ENCODE peak calls at places on chromosome 7, in ten cellular contexts. P, M, B, K, J, Z, V, C, S and Q are unnamed samples.

GRCh38 chr7:88150018-88150417 is 69.8 kb downstream of the SRI start:
- DNase-seq in P (no peak), M (no peak), B (no peak), K (no peak), J (no peak), Z (no peak), V (no peak), C (no peak), S (no peak), Q (no peak)

GRCh38 chr7:27181176-27181520 is 3.9 kb downstream of the HOXA11 start:
- DNase-seq in P (peak), M (no peak), B (no peak), K (no peak), J (no peak), Z (no peak), V (no peak), C (no peak), S (no peak), Q (no peak)

GRCh38 chr7:100584046-100584676 is 1.8 kb downstream of the LRCH4 start:
- DNase-seq in P (no peak), M (peak), B (no peak), K (no peak), J (no peak), Z (no peak), V (no peak), C (peak), S (no peak), Q (no peak)

GRCh38 chr7:155193716-155194115 is 104.0 kb upstream of the INSIG1 start:
- DNase-seq in P (no peak), M (no peak), B (no peak), K (no peak), J (no peak), Z (no peak), V (no peak), C (no peak), S (no peak), Q (no peak)

GRCh38 chr7:156609010-156609877 is 31.3 kb upstream of the RNF32 start:
- DNase-seq in P (no peak), M (no peak), B (no peak), K (no peak), J (no peak), Z (no peak), V (no peak), C (no peak), S (no peak), Q (no peak)

GRCh38 chr7:37027104-37027503 is 302.8 kb upstream of the AOAH start:
- DNase-seq in P (no peak), M (no peak), B (no peak), K (no peak), J (no peak), Z (no peak), V (no peak), C (no peak), S (no peak), Q (no peak)

GRCh38 chr7:101598422-101598957 is 30.6 kb downstream of the MYL10 start:
- DNase-seq in P (no peak), M (no peak), B (no peak), K (no peak), J (no peak), Z (peak), V (peak), C (no peak), S (no peak), Q (no peak)

GRCh38 chr7:138564365-138564764 is 104.3 kb downstream of the TRIM24 start:
- DNase-seq in P (no peak), M (no peak), B (no peak), K (no peak), J (no peak), Z (no peak), V (peak), C (no peak), S (no peak), Q (no peak)

GRCh38 chr7:144588535-144588934 is 185.0 kb upstream of the NOBOX start:
- DNase-seq in P (no peak), M (no peak), B (no peak), K (no peak), J (no peak), Z (no peak), V (no peak), C (peak), S (no peak), Q (no peak)

GRCh38 chr7:43906327-43907010 is at the start of gene URGCP:
- DNase-seq in P (no peak), M (peak), B (no peak), K (peak), J (no peak), Z (no peak), V (peak), C (peak), S (peak), Q (peak)

GRCh38 chr7:132489776-132490237 is 86.5 kb downstream of the PLXNA4 start:
- DNase-seq in P (no peak), M (no peak), B (no peak), K (no peak), J (no peak), Z (no peak), V (no peak), C (no peak), S (no peak), Q (no peak)

GRCh38 chr7:22288212-22288611 is 68.7 kb downstream of the RAPGEF5 start:
- DNase-seq in P (no peak), M (no peak), B (no peak), K (no peak), J (no peak), Z (no peak), V (no peak), C (no peak), S (no peak), Q (no peak)

GRCh38 chr7:50613473-50613872 is 48.3 kb upstream of the DDC start:
- DNase-seq in P (no peak), M (no peak), B (no peak), K (no peak), J (no peak), Z (no peak), V (no peak), C (no peak), S (no peak), Q (no peak)

GRCh38 chr7:50618281-50618680 is 53.1 kb upstream of the DDC start:
- DNase-seq in P (no peak), M (no peak), B (no peak), K (no peak), J (no peak), Z (no peak), V (no peak), C (no peak), S (no peak), Q (no peak)

GRCh38 chr7:50615519-50615845 is 50.3 kb upstream of the DDC start:
- DNase-seq in P (no peak), M (no peak), B (no peak), K (no peak), J (no peak), Z (no peak), V (no peak), C (no peak), S (no peak), Q (no peak)

GRCh38 chr7:50612704-50613103 is 47.5 kb upstream of the DDC start:
- DNase-seq in P (no peak), M (no peak), B (no peak), K (no peak), J (no peak), Z (no peak), V (no peak), C (no peak), S (no peak), Q (no peak)

GRCh38 chr7:50614721-50615518 is 49.7 kb upstream of the DDC start:
- DNase-seq in P (no peak), M (peak), B (no peak), K (no peak), J (no peak), Z (no peak), V (no peak), C (no peak), S (no peak), Q (no peak)
- TF ChIP-seq CTCF in P (peak), M (no peak), B (peak), K (no peak), J (peak), Z (peak), V (peak), C (peak), S (peak), Q (peak)

DNA sequence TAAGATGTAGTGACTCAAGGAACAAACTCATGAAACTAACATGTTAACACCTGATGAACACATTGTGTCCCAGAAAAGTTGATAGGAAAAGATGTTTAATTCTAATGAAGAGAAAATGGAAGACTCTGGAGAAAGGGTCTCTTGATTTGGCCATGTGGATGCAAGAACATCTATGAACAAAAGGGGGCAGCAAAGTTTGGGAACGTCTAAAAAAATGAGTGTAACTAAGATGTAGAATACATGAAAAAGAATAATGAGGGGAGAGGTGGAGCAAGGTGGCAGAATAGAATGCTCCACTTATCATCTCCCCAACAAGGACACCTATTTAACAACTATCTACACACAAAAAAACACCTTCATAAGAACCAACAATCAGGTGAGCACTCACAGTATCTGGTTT is 805.1 kb downstream of the TNS3 start:
- DNase-seq in P (no peak), M (peak), B (peak), K (no peak), J (no peak), Z (no peak), V (peak), C (peak), S (no peak), Q (no peak)
- TF ChIP-seq CTCF in P (no peak), M (peak), B (peak), K (no peak), J (peak), Z (peak), V (peak), C (peak), S (peak), Q (no peak)

DNA sequence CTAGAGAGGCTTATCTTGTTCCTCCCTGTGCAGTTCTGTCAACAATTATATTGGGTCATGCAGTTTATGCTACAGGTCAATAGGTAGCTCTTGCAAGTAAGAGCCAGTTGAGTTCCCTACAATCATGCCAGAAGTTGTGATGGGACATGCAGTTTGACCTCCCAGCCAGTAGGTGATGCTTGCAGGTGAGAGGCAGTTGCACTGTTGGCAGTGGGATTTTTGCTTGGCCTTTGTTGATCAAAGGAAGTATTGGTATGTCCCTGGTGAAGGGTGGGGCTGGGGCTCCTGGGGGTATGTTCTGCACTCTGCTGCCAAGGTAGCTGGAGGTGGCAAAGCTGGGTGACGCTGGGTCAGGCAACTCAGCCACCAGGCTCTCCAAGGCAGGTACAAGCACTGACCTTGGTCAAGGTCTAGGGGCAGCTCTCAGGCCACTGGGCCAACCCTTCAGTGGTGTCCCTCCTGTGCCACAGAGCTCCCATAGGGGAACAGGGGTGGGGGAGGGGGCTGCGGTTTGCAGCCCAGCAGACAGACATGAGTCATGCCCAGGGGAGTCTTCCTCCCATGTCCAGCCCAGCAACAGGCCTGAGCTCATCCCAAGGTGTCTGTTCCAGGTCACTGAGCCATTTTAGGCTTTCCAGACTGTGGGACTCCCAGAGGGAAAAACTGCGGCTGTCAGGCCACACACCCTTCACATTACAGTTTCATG is 43.3 kb downstream of the MEOX2 start:
- DNase-seq in P (no peak), M (peak), B (no peak), K (no peak), J (no peak), Z (no peak), V (no peak), C (no peak), S (peak), Q (no peak)
- TF ChIP-seq CTCF in P (no peak), M (no peak), B (no peak), K (no peak), J (no peak), Z (no peak), V (no peak), C (no peak), S (no peak), Q (no peak)

GRCh38 chr7:57328457-57328856 is 121.5 kb upstream of the ZNF716 start:
- DNase-seq in P (no peak), M (no peak), B (no peak), K (no peak), J (no peak), Z (no peak), V (no peak), C (no peak), S (no peak), Q (no peak)
- TF ChIP-seq CTCF in P (no peak), M (no peak), B (no peak), K (no peak), J (no peak), Z (no peak), V (no peak), C (no peak), S (no peak), Q (no peak)

GRCh38 chr7:18357691-18358090 is 137.9 kb upstream of the HDAC9 start:
- DNase-seq in P (no peak), M (peak), B (peak), K (no peak), J (no peak), Z (no peak), V (no peak), C (no peak), S (no peak), Q (no peak)
- TF ChIP-seq CTCF in P (no peak), M (peak), B (peak), K (no peak), J (peak), Z (no peak), V (peak), C (peak), S (peak), Q (no peak)

DNA sequence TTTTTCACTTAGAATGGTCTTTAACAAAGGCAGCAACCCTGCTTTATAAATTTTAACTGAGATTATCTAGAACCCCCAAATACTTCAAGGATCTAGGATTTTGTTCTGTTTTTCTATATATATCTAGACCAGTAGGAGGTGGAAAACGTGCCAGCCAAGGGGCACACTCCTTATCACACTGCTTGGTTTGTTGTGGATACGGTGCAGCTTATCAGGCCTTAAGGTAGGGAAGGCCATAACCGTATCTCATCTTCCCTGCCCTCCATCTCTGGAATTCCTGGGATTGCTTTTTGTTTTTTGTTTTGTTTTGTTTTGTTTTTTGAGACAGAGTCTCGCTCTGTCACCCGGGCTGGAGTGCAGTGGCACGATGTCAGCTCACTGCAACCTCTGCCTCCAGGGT is 75.4 kb downstream of the MPLKIP start:
- DNase-seq in P (no peak), M (no peak), B (no peak), K (no peak), J (no peak), Z (no peak), V (no peak), C (no peak), S (no peak), Q (no peak)
- TF ChIP-seq CTCF in P (no peak), M (no peak), B (no peak), K (no peak), J (no peak), Z (no peak), V (no peak), C (no peak), S (no peak), Q (no peak)

GRCh38 chr7:108246227-108246837 is 116.2 kb upstream of the LAMB4 start:
- DNase-seq in P (no peak), M (peak), B (peak), K (no peak), J (peak), Z (peak), V (peak), C (peak), S (no peak), Q (no peak)
- TF ChIP-seq CTCF in P (no peak), M (peak), B (peak), K (no peak), J (no peak), Z (no peak), V (no peak), C (peak), S (no peak), Q (no peak)

DNA sequence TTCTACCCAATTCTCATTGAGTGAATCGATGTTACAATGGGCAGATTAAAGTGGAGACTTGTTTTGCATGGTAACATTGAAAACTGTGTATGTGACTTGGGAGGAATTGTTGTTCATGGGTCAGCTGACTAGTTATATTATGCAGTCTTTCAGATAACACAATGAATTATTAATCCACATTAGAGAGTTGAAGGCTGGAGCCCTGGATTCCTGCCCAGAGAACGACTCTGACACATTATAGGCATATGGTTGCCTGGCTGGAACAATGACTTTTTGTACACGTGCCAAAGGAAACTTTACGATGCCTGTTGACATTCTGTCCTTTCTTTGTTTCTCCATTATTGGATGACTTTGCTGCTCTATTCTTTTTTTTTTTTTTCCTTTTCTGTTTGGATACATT is 52.3 kb upstream of the TMEM229A start:
- DNase-seq in P (no peak), M (peak), B (no peak), K (no peak), J (no peak), Z (no peak), V (peak), C (peak), S (peak), Q (no peak)
- TF ChIP-seq CTCF in P (no peak), M (no peak), B (no peak), K (no peak), J (no peak), Z (no peak), V (no peak), C (no peak), S (no peak), Q (no peak)

DNA sequence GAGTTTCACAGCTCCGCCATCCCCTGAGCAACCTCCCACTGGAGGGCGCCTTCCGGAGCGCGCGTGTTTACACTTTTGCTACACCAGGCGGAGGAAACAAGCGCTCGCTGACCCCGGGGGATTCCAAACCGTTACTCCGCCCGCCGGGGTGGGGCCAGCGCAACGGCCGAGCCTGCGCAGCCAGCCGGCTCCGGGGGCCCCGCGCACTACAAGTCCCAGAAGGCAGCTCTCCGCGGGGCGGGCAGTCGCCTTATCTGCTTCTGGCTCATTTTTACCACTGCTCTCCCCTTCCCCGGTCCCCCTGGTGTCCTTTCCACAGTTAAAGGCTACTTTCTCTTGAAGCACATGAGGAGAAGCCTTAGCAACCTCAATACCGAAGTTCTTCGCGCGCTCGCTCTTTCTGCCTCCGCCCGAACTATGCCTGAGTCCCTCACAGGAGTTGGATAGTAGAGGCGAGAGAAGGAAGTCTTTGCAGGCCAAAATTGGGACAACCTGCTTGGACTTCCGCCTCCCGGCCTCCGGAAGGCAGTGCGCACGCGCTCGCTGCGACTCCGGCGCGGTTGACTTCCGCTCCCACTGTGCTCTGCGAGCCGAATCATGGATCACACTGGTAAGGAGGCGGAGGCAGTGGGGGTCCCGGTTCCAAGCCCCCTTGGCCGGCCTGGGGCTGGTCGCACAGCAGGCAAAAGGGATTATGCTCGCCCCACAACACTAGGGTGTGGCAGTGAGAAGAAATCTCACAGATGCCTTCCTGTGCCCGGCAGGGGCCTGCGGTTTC is at the start of gene CBLL1:
- DNase-seq in P (peak), M (peak), B (peak), K (peak), J (peak), Z (peak), V (peak), C (peak), S (peak), Q (peak)
- TF ChIP-seq CTCF in P (peak), M (peak), B (peak), K (peak), J (peak), Z (peak), V (peak), C (peak), S (peak), Q (peak)